ENCODE peak calls at places on chromosome 16, in five cellular contexts. P is tibial nerve, O is heart right ventricle, Y is fibroblast of villous mesenchyme, G is A549. C is an unnamed sample.
A peak's percentile ranks its signal among the peaks of the same experiment; 100 is the strongest.

GRCh38 chr16:79422061-79422460 is 178.5 kb downstream of the MAF start:
- DNase-seq in G (no peak), P (no peak), O (no peak), Y (no peak), C (no peak)

GRCh38 chr16:11152205-11152604 is 103.8 kb downstream of the SOCS1 start:
- DNase-seq in O (no peak), G (no peak), Y (no peak), P (no peak), C (no peak)

GRCh38 chr16:2967721-2968161 is 1.4 kb upstream of the PAQR4 start:
- DNase-seq in G (no peak), P (no peak), Y (no peak), O (no peak), C (no peak)

GRCh38 chr16:19898924-19899604 is 14.4 kb upstream of the GPRC5B start:
- DNase-seq in O (peak; percentile 44), Y (peak; percentile 56), G (peak; percentile 68), P (peak; percentile 73), C (peak; percentile 72)

GRCh38 chr16:35862242-35862641 is 2402.8 kb downstream of the TP53TG3F start:
- DNase-seq in Y (no peak), P (no peak), O (no peak), G (no peak), C (no peak)

GRCh38 chr16:23863511-23864422 is 28.0 kb downstream of the PRKCB start:
- DNase-seq in G (no peak), Y (no peak), P (no peak), O (no peak), C (no peak)

GRCh38 chr16:19907161-19907992 is 22.7 kb upstream of the GPRC5B start:
- DNase-seq in G (peak; percentile 67), Y (peak; percentile 64), O (peak; percentile 47), P (peak; percentile 56), C (peak; percentile 81)

GRCh38 chr16:46908540-46909372 is 24.6 kb downstream of the GPT2 start:
- DNase-seq in G (peak; percentile 60), P (peak; percentile 51), O (peak; percentile 43), Y (peak; percentile 73), C (peak; percentile 73)

GRCh38 chr16:6081320-6081976 is 983.9 kb upstream of the EEF2KMT start:
- DNase-seq in Y (no peak), G (peak; percentile 7), P (no peak), O (peak; percentile 3), C (peak; percentile 3)

GRCh38 chr16:67865318-67865717 is 7.5 kb upstream of the EDC4 start:
- DNase-seq in Y (peak; percentile 57), O (no peak), P (no peak), G (peak; percentile 69), C (peak; percentile 56)

GRCh38 chr16:14634389-14634725 is 1.6 kb downstream of the BFAR start:
- DNase-seq in G (no peak), P (no peak), Y (no peak), O (no peak), C (no peak)

GRCh38 chr16:69477546-69477945 is 53.1 kb downstream of the CYB5B start:
- DNase-seq in O (no peak), Y (peak; percentile 88), G (no peak), P (no peak), C (peak; percentile 25)

GRCh38 chr16:3101018-3101840 is 2.1 kb upstream of the ZSCAN10 start:
- DNase-seq in P (no peak), Y (peak; percentile 28), G (peak; percentile 59), O (no peak), C (peak; percentile 33)

GRCh38 chr16:89971495-89972243 is 23.1 kb downstream of the DEF8 start:
- DNase-seq in P (no peak), O (no peak), Y (peak; percentile 1), G (no peak), C (no peak)

GRCh38 chr16:10988164-10988803 is 43.9 kb downstream of the CLEC16A start:
- DNase-seq in O (no peak), Y (no peak), P (no peak), G (peak; percentile 28), C (no peak)

GRCh38 chr16:48537909-48538745 is 71.9 kb downstream of the N4BP1 start:
- DNase-seq in G (no peak), O (peak; percentile 70), Y (peak; percentile 60), P (peak; percentile 62), C (peak; percentile 72)

GRCh38 chr16:15507299-15507958 is 73.0 kb downstream of the BMERB1 start:
- DNase-seq in Y (peak; percentile 46), G (no peak), O (no peak), P (peak; percentile 51), C (peak; percentile 45)

GRCh38 chr16:51854401-51854951 is 692.5 kb downstream of the TOX3 start:
- DNase-seq in Y (no peak), P (no peak), G (no peak), O (no peak), C (no peak)

GRCh38 chr16:71353736-71354135 is 4.8 kb upstream of the CALB2 start:
- DNase-seq in P (no peak), Y (no peak), G (no peak), O (no peak), C (no peak)

GRCh38 chr16:14629612-14629918 is 495 bp downstream of the PARN start:
- DNase-seq in G (no peak), P (no peak), Y (peak; percentile 17), O (no peak), C (no peak)

GRCh38 chr16:27759301-27759871 is 209.4 kb downstream of the KATNIP start:
- DNase-seq in Y (peak; percentile 26), P (no peak), G (no peak), O (no peak), C (peak; percentile 48)

DNA sequence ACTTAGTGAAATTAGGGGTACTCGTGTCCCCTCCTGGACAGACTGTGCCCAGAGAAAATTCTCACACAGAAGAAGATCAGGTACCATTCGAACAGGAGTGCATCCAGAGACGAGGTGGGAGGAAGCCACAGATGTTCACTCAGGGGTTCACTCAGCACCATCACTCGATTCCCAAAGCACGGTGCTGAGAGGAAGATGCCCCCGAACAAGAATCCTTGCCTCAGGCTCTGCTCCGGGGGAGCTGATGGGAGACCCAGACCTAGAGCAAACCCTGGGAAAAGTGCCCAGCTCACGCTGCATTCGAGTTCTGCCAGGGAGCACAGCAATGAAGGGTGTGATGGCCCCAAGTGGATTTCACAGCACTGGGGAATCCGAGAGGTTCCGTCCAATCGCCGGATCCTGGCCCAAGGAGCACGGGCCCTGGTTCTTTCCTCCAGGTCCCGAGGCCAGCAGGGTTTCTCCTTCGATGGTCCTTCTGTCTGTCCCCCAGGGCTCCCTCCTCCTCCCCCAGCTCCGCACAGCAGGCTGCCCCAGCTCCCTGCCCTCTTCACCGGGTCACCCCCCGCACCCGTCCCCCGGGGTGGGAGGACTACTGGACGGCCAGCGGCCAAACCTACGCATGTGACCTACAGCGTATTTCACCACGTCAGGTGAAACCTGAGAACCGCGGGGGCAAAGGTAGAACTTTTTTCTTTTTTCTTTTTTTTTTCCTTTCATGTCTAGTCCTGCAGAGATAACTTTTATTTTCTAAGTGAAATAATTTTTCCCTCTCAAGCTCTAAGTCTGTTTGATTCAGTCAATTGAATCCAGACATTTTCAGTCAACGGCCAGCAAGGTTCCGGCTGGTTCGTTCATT is 10.2 kb upstream of the UBE2I start:
- DNase-seq in P (no peak), Y (no peak), G (no peak), O (no peak), C (no peak)
- TF ChIP-seq CTCF in P (no peak), Y (no peak), G (no peak), O (no peak), C (no peak)

GRCh38 chr16:85170066-85171003 is 58.1 kb upstream of the CIBAR2 start:
- DNase-seq in G (no peak), O (no peak), Y (no peak), P (no peak), C (no peak)
- H3K4me3 ChIP-seq in G (peak overlapping the region; percentile 73), O (peak overlapping the region; percentile 54), Y (peak overlapping the region; percentile 70), P (no peak overlapping the region), C (peak overlapping the region; percentile 11)

GRCh38 chr16:662095-662494 is 5.8 kb upstream of the RHOT2 start:
- DNase-seq in O (no peak), Y (no peak), P (no peak), G (no peak), C (no peak)
- TF ChIP-seq CTCF in O (no peak), Y (no peak), P (no peak), G (no peak), C (no peak)

GRCh38 chr16:72425571-72426341 is 253.8 kb upstream of the PMFBP1 start:
- DNase-seq in P (no peak), Y (no peak), G (no peak), O (no peak), C (no peak)
- H3K4me3 ChIP-seq in P (no peak overlapping the region), Y (no peak overlapping the region), G (no peak overlapping the region), O (no peak overlapping the region), C (no peak overlapping the region)

GRCh38 chr16:64469906-64470702 is 651.8 kb downstream of the CDH11 start:
- DNase-seq in Y (peak; percentile 11), O (no peak), P (peak; percentile 6), G (no peak), C (peak; percentile 28)
- TF ChIP-seq CTCF in Y (peak; percentile 6), O (peak; percentile 44), P (peak; percentile 6), G (no peak), C (peak; percentile 21)

GRCh38 chr16:30064746-30065111 is 831 bp upstream of the ALDOA start:
- DNase-seq in P (peak; percentile 27), Y (no peak), O (no peak), G (no peak), C (no peak)

GRCh38 chr16:30061195-30061554 is 4.4 kb upstream of the ALDOA start:
- DNase-seq in G (no peak), O (no peak), P (no peak), Y (no peak), C (no peak)

GRCh38 chr16:30065112-30065942 is at the start of gene ALDOA:
- DNase-seq in G (peak; percentile 86), P (peak; percentile 96), O (peak; percentile 98), Y (peak; percentile 99), C (peak; percentile 100)

GRCh38 chr16:30063893-30064745 is 1.4 kb upstream of the ALDOA start:
- DNase-seq in O (peak; percentile 81), P (peak; percentile 79), Y (peak; percentile 44), G (peak; percentile 73), C (peak; percentile 39)

GRCh38 chr16:30063278-30063892 is 2.2 kb upstream of the ALDOA start:
- DNase-seq in Y (no peak), O (no peak), G (no peak), P (no peak), C (no peak)
- H3K4me3 ChIP-seq in Y (no peak overlapping the region), O (peak overlapping the region; percentile 86), G (peak overlapping the region; percentile 73), P (peak overlapping the region; percentile 96), C (peak overlapping the region; percentile 64)

DNA sequence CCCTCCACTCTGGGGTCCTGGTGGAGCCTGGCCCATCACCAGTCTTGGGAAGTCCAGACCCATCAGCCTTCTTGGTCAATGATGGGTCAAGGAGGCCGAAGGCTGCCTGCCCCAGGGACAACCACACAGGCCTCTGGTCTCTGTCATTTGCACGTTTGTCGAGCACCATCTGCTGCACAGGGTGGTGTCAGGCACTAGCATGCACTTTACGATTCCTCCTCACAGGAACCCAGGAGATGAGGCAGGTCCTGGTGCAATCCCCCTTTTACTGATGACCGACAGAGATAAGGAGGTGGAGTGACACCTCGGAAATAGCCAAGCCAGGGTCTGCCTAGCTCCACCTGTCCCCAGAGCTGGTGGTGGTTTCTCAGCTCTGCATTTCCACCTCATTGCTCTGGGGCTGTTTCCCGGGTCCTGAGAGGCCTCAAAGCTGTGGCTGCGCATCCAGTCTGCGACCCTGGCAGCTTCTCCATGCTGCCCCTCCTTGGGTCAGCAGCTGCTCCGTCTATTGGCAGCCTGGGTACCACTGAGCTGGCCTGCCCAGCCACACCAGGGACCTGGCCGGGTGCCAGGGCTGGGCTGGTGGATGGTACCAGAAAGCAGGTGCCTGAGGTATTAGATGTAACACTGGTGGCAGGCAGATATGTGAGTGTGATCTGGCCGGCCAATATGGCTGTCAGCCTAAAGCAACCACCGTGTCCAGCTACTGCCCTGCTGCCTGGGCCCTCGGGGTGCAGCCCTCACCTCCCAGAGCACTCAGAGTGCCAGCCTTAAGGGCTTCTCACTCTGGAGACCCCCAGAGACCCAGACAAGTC is 10.0 kb downstream of the MMP15 start:
- DNase-seq in Y (no peak), P (no peak), O (no peak), G (no peak), C (no peak)
- TF ChIP-seq CTCF in Y (no peak), P (no peak), O (peak; percentile 27), G (no peak), C (no peak)

GRCh38 chr16:85514601-85515318 is 98.4 kb upstream of the GSE1 start:
- DNase-seq in P (peak; percentile 48), G (peak; percentile 95), O (peak; percentile 70), Y (peak; percentile 93), C (peak; percentile 93)
- H3K4me3 ChIP-seq in P (no peak overlapping the region), G (peak overlapping the region; percentile 24), O (no peak overlapping the region), Y (peak overlapping the region; percentile 9), C (peak overlapping the region; percentile 7)